ENCODE peak calls at places on chromosomes 7 and 10, in ten cellular contexts. O, Y, W, J, C, N, U, G, H and Q are unnamed samples.

GRCh38 chr10:117663750-117664149 is 121.2 kb downstream of the EMX2 start:
- DNase-seq in O (no peak), Y (peak), W (no peak), J (no peak), C (peak), N (no peak), U (no peak), G (no peak), H (peak), Q (peak)

GRCh38 chr7:37920619-37921339 is at the start of gene EPDR1:
- DNase-seq in O (peak), Y (peak), W (peak), J (no peak), C (peak), N (peak), U (peak), G (peak), H (peak), Q (peak)

GRCh38 chr7:152572101-152572500 is 103.8 kb downstream of the XRCC2 start:
- DNase-seq in O (no peak), Y (no peak), W (no peak), J (no peak), C (no peak), N (no peak), U (no peak), G (no peak), H (peak), Q (no peak)

GRCh38 chr10:23918090-23918704 is 290.7 kb upstream of the KIAA1217 start:
- DNase-seq in O (no peak), Y (no peak), W (no peak), J (no peak), C (no peak), N (no peak), U (no peak), G (no peak), H (no peak), Q (no peak)

GRCh38 chr7:34806831-34807230 is 148.8 kb downstream of the NPSR1 start:
- DNase-seq in O (no peak), Y (no peak), W (no peak), J (no peak), C (no peak), N (no peak), U (no peak), G (no peak), H (no peak), Q (no peak)

GRCh38 chr10:87750001-87750651 is 67.9 kb downstream of the ATAD1 start:
- DNase-seq in O (peak), Y (no peak), W (no peak), J (no peak), C (no peak), N (no peak), U (no peak), G (no peak), H (peak), Q (peak)

GRCh38 chr10:36888925-36889573 is 236.3 kb upstream of the ANKRD30A start:
- DNase-seq in O (peak), Y (no peak), W (peak), J (no peak), C (peak), N (peak), U (peak), G (no peak), H (peak), Q (peak)

GRCh38 chr7:84042110-84042539 is 152.5 kb downstream of the SEMA3A start:
- DNase-seq in O (no peak), Y (no peak), W (no peak), J (no peak), C (no peak), N (no peak), U (no peak), G (no peak), H (peak), Q (peak)

GRCh38 chr10:56096226-56096517 is 264.9 kb downstream of the ZWINT start:
- DNase-seq in O (no peak), Y (no peak), W (no peak), J (no peak), C (no peak), N (no peak), U (no peak), G (no peak), H (no peak), Q (no peak)

GRCh38 chr7:55504093-55504859 is 68.0 kb downstream of the VOPP1 start:
- DNase-seq in O (no peak), Y (peak), W (no peak), J (no peak), C (no peak), N (no peak), U (no peak), G (no peak), H (peak), Q (peak)

GRCh38 chr10:29828978-29829377 is 194.2 kb upstream of the SVIL start:
- DNase-seq in O (no peak), Y (no peak), W (no peak), J (no peak), C (no peak), N (no peak), U (no peak), G (no peak), H (no peak), Q (no peak)

GRCh38 chr7:100971111-100972001 is 2.0 kb downstream of the MUC12 start:
- DNase-seq in O (peak), Y (no peak), W (no peak), J (no peak), C (no peak), N (no peak), U (no peak), G (no peak), H (no peak), Q (no peak)

GRCh38 chr7:148473694-148474222 is 116.8 kb upstream of the C7orf33 start:
- DNase-seq in O (no peak), Y (no peak), W (no peak), J (no peak), C (no peak), N (no peak), U (no peak), G (no peak), H (no peak), Q (no peak)

GRCh38 chr10:114259825-114260224 is 20.8 kb downstream of the VWA2 start:
- DNase-seq in O (no peak), Y (no peak), W (no peak), J (peak), C (no peak), N (no peak), U (no peak), G (no peak), H (peak), Q (peak)

GRCh38 chr10:123429631-123430257 is 236.4 kb upstream of the GPR26 start:
- DNase-seq in O (no peak), Y (no peak), W (peak), J (no peak), C (no peak), N (peak), U (no peak), G (no peak), H (no peak), Q (no peak)

GRCh38 chr10:70786799-70787415 is 1.7 kb upstream of the TBATA start:
- DNase-seq in O (no peak), Y (no peak), W (no peak), J (no peak), C (no peak), N (no peak), U (no peak), G (no peak), H (peak), Q (peak)

GRCh38 chr10:61750943-61751471 is 88.3 kb downstream of the CABCOCO1 start:
- DNase-seq in O (peak), Y (peak), W (peak), J (no peak), C (peak), N (peak), U (peak), G (peak), H (peak), Q (peak)

GRCh38 chr7:83562960-83563359 is 86.0 kb downstream of the SEMA3E start:
- DNase-seq in O (no peak), Y (no peak), W (no peak), J (no peak), C (no peak), N (no peak), U (no peak), G (no peak), H (no peak), Q (no peak)

GRCh38 chr7:67551027-67551426 is 554.4 kb downstream of the TYW1 start:
- DNase-seq in O (no peak), Y (no peak), W (no peak), J (no peak), C (no peak), N (no peak), U (no peak), G (no peak), H (no peak), Q (no peak)

DNA sequence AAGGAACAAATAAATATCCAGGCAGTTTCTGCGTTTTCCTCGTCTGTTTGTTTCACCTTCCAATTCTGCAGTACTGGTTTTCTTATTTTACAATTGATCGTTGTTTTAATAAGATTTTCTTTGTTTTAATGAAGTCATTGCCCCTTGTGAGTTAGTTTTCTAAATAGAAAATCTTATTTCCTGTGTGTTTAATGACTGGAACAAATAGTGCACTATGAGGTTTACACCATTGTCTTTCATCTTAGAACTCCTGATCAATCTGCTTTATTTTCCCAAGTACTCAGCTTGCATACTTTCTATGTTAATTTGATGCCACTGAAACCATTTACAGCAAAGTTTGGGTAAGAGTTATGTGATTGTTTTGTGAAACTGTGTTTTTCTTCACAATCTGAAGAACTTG is 1.3 kb downstream of the PLEKHA1 start:
- DNase-seq in O (no peak), Y (no peak), W (no peak), J (no peak), C (no peak), N (no peak), U (no peak), G (no peak), H (no peak), Q (peak)
- H3K4me3 ChIP-seq in O (peak), Y (peak), W (peak), J (peak), C (peak), N (peak), U (peak), G (peak), H (peak), Q (peak)

DNA sequence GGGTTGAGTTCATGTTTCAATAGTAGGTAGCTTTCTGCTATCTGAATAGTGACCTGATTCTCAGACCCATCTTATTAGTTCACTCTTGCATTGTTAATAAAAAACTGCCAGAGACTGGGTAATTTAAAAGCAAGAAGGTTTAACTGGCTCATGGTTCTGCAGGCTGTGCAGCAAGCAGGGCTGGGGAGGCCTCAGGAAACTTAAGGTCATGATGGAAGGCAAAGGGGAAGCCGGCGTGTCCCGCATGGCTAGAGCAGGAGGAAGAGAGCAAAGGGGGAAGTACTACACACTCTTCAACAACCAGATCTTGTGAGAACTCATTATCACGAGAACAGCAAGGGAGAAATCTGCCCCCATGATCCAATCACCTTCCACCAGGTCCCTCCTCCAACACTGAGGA is 185.1 kb upstream of the PITRM1 start:
- DNase-seq in O (no peak), Y (no peak), W (no peak), J (no peak), C (no peak), N (no peak), U (no peak), G (no peak), H (no peak), Q (no peak)
- H3K4me3 ChIP-seq in O (no peak), Y (no peak), W (no peak), J (no peak), C (no peak), N (no peak), U (no peak), G (no peak), H (no peak), Q (no peak)

DNA sequence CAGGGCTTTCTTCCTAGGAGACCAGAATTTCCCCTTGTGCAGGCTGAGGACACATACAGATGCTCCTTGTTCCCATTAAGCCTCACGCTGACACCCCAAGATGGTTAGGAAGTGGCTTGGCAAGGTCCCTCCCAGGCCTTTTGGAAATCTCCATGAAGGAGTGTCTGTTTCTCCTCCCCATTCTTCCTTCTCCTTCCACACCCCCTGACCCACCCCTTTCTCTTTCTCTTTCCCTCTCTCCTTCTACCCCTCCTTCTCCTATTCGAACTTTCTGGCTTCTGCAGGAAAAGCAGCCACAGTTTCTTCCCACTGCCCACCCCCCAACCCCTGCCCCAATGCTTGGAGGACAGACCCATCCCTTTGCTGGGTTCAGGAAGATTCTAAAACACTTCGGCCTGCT is 80.6 kb downstream of the PPP1R3C start:
- DNase-seq in O (no peak), Y (no peak), W (no peak), J (no peak), C (no peak), N (no peak), U (no peak), G (no peak), H (no peak), Q (no peak)
- H3K4me3 ChIP-seq in O (no peak), Y (no peak), W (no peak), J (peak), C (no peak), N (no peak), U (no peak), G (no peak), H (no peak), Q (no peak)

GRCh38 chr7:119949053-119949452 is 323.9 kb upstream of the KCND2 start:
- DNase-seq in O (no peak), Y (no peak), W (no peak), J (no peak), C (no peak), N (no peak), U (no peak), G (no peak), H (no peak), Q (no peak)
- H3K4me3 ChIP-seq in O (no peak), Y (no peak), W (no peak), J (no peak), C (no peak), N (no peak), U (no peak), G (no peak), H (no peak), Q (no peak)

DNA sequence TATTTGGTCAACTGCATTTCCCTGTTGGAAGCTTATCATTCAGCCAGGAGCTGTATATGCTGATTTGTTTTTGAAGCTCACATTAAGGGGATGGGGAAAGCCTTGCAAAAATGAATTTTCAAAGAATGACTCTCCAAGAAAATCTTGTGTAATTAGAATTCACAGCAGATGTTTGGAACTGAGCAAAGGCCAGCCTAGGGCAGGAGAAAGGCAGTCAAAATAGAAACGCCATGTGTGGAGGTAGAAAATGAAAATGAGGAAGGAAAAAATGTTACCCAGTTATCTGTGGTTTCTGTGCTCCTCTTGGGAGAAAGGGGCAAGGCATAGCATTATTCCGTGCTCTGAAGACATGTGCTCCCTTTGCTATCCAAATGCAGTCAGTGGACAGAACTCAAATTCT is 93.5 kb downstream of the NRP1 start:
- DNase-seq in O (no peak), Y (peak), W (no peak), J (no peak), C (no peak), N (no peak), U (no peak), G (no peak), H (peak), Q (peak)
- H3K4me3 ChIP-seq in O (no peak), Y (no peak), W (no peak), J (no peak), C (no peak), N (no peak), U (no peak), G (no peak), H (no peak), Q (peak)

DNA sequence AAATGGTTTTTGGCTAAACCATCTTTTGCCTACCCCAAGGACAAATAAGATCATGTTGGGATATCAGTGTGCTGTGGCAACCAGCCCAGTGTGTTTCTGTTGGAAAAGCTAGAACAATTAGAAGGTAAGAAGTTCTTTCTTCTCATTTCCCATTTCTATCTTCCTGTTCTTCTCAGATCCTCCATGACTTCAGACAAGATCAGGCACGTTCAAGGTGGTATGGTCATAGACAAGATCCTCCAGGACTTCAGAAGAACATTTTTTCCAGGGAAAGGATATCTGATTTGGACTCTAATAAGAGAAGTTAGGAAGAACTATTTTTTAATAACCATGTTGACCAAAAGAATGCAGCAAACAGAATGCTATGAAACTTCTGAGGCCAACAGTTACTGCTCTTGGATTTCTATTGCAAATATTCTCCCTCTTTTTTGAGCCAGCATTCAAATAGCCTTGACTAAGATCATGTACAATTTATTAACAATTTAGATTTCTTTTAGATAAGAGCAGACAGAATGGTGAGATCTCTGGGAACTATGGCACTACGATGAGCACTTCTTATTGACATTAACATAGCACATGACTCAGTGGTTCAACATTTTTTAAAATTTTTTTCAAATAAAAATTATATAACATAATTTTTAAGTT is 15.9 kb downstream of the HYCC1 start:
- DNase-seq in O (no peak), Y (no peak), W (no peak), J (no peak), C (no peak), N (no peak), U (no peak), G (no peak), H (no peak), Q (no peak)
- H3K4me3 ChIP-seq in O (no peak), Y (no peak), W (no peak), J (no peak), C (no peak), N (no peak), U (no peak), G (no peak), H (no peak), Q (no peak)

GRCh38 chr7:30755384-30756154 is 3.6 kb downstream of the INMT start:
- DNase-seq in O (peak), Y (no peak), W (no peak), J (peak), C (peak), N (peak), U (no peak), G (peak), H (peak), Q (peak)
- H3K4me3 ChIP-seq in O (no peak), Y (no peak), W (no peak), J (no peak), C (no peak), N (no peak), U (no peak), G (no peak), H (no peak), Q (peak)